ENCODE peak calls at places on chromosomes 3 and 15, in five cellular contexts. T, Y, P, U and R are unnamed samples.

GRCh38 chr15:31408724-31409123 is 82.1 kb downstream of the KLF13 start:
- DNase-seq in T (no peak), Y (no peak), P (no peak), U (no peak), R (no peak)

GRCh38 chr3:177460100-177460499 is 262.8 kb upstream of the TBL1XR1 start:
- DNase-seq in T (no peak), Y (peak; percentile 13), P (no peak), U (no peak), R (no peak)

GRCh38 chr15:96893159-96893906 is 562.8 kb downstream of the NR2F2 start:
- DNase-seq in T (no peak), Y (peak; percentile 17), P (peak; percentile 36), U (no peak), R (no peak)

GRCh38 chr3:152595975-152596832 is 238.7 kb upstream of the P2RY1 start:
- DNase-seq in T (peak; percentile 63), Y (peak; percentile 90), P (peak; percentile 95), U (peak; percentile 34), R (no peak)

GRCh38 chr3:177777699-177778098 is 580.4 kb upstream of the TBL1XR1 start:
- DNase-seq in T (peak; percentile 77), Y (peak; percentile 65), P (peak; percentile 67), U (no peak), R (no peak)

GRCh38 chr3:53588122-53588521 is 93.7 kb downstream of the CACNA1D start:
- DNase-seq in T (no peak), Y (no peak), P (no peak), U (no peak), R (no peak)

GRCh38 chr3:71131893-71132314 is 451.6 kb downstream of the FOXP1 start:
- DNase-seq in T (no peak), Y (no peak), P (no peak), U (no peak), R (no peak)

GRCh38 chr3:66582721-66583141 is 81.9 kb upstream of the LRIG1 start:
- DNase-seq in T (peak; percentile 72), Y (no peak), P (peak; percentile 37), U (no peak), R (peak; percentile 22)

GRCh38 chr3:4425707-4426106 is 41.4 kb downstream of the SUMF1 start:
- DNase-seq in T (no peak), Y (no peak), P (peak; percentile 36), U (no peak), R (no peak)

GRCh38 chr3:165128544-165128943 is 50.2 kb upstream of the SI start:
- DNase-seq in T (no peak), Y (no peak), P (no peak), U (no peak), R (no peak)

GRCh38 chr3:165130709-165131108 is 52.4 kb upstream of the SI start:
- DNase-seq in T (no peak), Y (no peak), P (no peak), U (no peak), R (no peak)

GRCh38 chr3:165133188-165133899 is 55.0 kb upstream of the SI start:
- DNase-seq in T (no peak), Y (no peak), P (no peak), U (no peak), R (no peak)
- TF ChIP-seq CTCF in T (no peak), Y (no peak), P (no peak), U (no peak), R (no peak)

GRCh38 chr15:27776501-27776900 is 322.6 kb downstream of the OCA2 start:
- DNase-seq in T (no peak), Y (no peak), P (no peak), U (no peak), R (no peak)
- TF ChIP-seq CTCF in T (no peak), Y (no peak), P (no peak), U (no peak), R (no peak)

DNA sequence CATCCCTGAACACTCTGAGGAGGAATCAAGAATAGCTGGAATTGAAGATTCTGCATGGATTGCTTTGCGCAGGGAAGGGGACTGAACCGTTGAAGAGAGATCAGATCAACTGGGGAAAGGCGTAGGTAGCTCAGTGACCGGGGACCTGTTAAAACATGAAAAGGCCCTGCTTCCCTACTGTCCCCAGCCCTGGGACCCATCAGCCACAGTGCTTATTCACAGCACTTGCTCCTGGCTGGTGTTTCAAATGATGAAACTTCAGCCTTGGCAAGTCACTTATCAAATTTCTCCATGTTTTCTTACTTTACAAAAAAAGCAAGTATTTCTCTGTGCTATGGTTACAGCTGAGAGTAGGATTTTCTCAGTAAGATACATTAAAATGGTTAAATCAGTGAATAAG is 199.3 kb downstream of the MEIS2 start:
- DNase-seq in T (no peak), Y (no peak), P (no peak), U (no peak), R (no peak)
- TF ChIP-seq CTCF in T (no peak), Y (no peak), P (no peak), U (no peak), R (no peak)

GRCh38 chr3:14431556-14431927 is 29.1 kb downstream of the SLC6A6 start:
- DNase-seq in T (peak; percentile 79), Y (no peak), P (no peak), U (no peak), R (peak; percentile 47)
- TF ChIP-seq CTCF in T (no peak), Y (no peak), P (no peak), U (no peak), R (no peak)

GRCh38 chr15:33234019-33234418 is 39.5 kb upstream of the FMN1 start:
- DNase-seq in T (no peak), Y (peak; percentile 49), P (peak; percentile 60), U (no peak), R (no peak)
- TF ChIP-seq CTCF in T (peak; percentile 39), Y (peak; percentile 52), P (peak; percentile 61), U (peak; percentile 56), R (no peak)

DNA sequence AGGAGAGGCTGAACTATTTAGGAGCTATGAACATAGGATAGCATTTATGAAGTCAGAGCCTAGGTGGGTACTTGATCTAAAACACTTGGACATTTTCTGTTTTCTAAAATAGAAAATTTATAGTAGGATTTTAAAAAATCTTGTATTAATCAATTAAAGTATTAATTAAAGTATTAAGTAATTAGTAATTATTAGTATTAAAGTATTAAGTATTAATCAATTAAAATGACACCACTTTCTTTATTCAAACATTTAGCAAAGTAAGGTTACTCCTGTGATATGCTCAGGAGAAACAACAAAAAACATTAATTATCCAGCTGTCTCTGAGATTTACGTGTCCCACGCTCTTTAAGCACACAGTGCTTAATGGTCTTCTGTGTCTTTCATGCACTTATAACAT is 32.2 kb downstream of the CHCHD4 start:
- DNase-seq in T (no peak), Y (no peak), P (no peak), U (no peak), R (no peak)
- TF ChIP-seq CTCF in T (no peak), Y (no peak), P (no peak), U (no peak), R (no peak)

GRCh38 chr15:34793901-34794300 is 1.4 kb downstream of the ACTC1 start:
- DNase-seq in T (no peak), Y (no peak), P (no peak), U (no peak), R (no peak)

GRCh38 chr15:34793071-34793470 is 2.3 kb downstream of the ACTC1 start:
- DNase-seq in T (no peak), Y (no peak), P (no peak), U (no peak), R (no peak)

GRCh38 chr15:34796847-34797246 is 1.5 kb upstream of the ACTC1 start:
- DNase-seq in T (no peak), Y (no peak), P (no peak), U (no peak), R (no peak)

GRCh38 chr15:34794590-34795206 is 651 bp downstream of the ACTC1 start:
- DNase-seq in T (no peak), Y (no peak), P (no peak), U (no peak), R (no peak)

DNA sequence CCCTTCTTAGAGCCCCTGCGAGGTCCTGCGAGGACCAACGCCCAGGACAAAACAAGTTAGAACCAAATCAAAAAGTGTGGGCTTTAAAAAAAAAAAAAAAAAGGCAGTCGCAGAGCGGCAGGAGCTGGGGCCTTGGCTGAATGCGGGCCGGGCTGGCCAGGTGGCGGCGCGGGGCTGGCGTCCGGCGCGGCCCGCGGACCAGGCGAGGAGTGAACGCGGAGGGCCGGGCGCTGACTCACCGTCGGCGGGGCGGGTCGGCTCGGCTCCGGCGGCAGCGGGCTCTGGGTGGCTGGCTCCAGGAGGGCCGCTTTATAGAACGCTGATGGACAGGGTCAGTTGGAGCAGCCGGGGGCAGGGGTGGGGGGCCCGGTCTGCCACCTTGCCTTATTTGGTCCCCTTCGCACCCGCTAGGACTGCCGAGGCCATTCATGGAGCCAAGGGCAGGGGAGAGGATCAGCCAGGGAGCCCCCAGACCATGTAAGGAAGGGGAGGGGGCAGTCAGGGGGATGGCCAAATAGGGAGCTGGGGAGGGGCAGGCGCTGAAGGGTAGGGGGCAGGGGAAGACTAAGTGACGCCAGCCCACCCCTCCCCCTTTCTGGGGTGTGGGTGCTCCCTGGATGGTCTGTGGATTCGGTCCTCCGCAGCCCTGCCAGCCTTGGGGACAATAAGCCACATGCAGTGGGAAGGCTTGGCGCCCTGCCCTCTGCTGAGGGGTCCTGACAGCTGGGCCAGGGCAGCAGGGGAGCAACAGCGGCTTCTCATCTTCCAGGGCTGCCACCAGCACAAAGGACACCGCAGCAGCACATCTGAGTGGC is at the start of gene ACTC1:
- DNase-seq in T (no peak), Y (peak; percentile 55), P (peak; percentile 30), U (no peak), R (no peak)
- TF ChIP-seq CTCF in T (no peak), Y (no peak), P (no peak), U (no peak), R (no peak)